ENCODE peak calls at places on chromosomes 13 and 19, in five cellular contexts. X, J, T, W and O are unnamed samples.

GRCh38 chr19:49335071-49335783 is at the start of gene CD37:
- DNase-seq in W (peak; percentile 65), X (no peak), J (no peak), T (no peak), O (no peak)

GRCh38 chr13:111017755-111018487 is 97.2 kb upstream of the ARHGEF7 start:
- DNase-seq in W (no peak), X (no peak), T (no peak), J (no peak), O (no peak)

GRCh38 chr19:41309225-41310030 is 544 bp upstream of the CCDC97 start:
- DNase-seq in W (peak; percentile 36), T (no peak), X (no peak), J (peak; percentile 33), O (no peak)

GRCh38 chr19:40466219-40467006 is at the start of gene SPTBN4:
- DNase-seq in X (no peak), J (no peak), T (no peak), W (no peak), O (no peak)

GRCh38 chr19:29119582-29119981 is 93.4 kb downstream of the UQCRFS1 start:
- DNase-seq in J (no peak), T (no peak), X (no peak), W (no peak), O (no peak)

GRCh38 chr13:41026806-41027205 is 7.7 kb upstream of the ELF1 start:
- DNase-seq in X (no peak), T (no peak), J (no peak), W (no peak), O (no peak)

GRCh38 chr13:21672811-21673591 is 2.1 kb downstream of the FGF9 start:
- DNase-seq in T (no peak), J (no peak), W (no peak), X (no peak), O (no peak)

GRCh38 chr13:97116754-97117153 is 105.4 kb upstream of the MBNL2 start:
- DNase-seq in X (no peak), J (peak; percentile 69), T (no peak), W (no peak), O (peak; percentile 65)

GRCh38 chr13:68190826-68191225 is 960.7 kb upstream of the PCDH9 start:
- DNase-seq in X (peak; percentile 56), T (no peak), W (no peak), J (no peak), O (no peak)

GRCh38 chr19:28701491-28701890 is 511.5 kb downstream of the UQCRFS1 start:
- DNase-seq in X (no peak), W (no peak), J (no peak), T (no peak), O (no peak)

GRCh38 chr19:13078897-13079541 is 23.6 kb downstream of the LYL1 start:
- DNase-seq in T (no peak), J (no peak), X (no peak), W (no peak), O (no peak)

GRCh38 chr13:22893149-22893548 is 287.6 kb upstream of the SGCG start:
- DNase-seq in W (no peak), J (no peak), X (no peak), T (no peak), O (no peak)

GRCh38 chr13:54614729-54615128 is 1586.1 kb downstream of the OLFM4 start:
- DNase-seq in J (no peak), W (no peak), X (no peak), T (no peak), O (no peak)

GRCh38 chr19:53621885-53622710 is 9.7 kb upstream of the DPRX start:
- DNase-seq in X (no peak), T (no peak), W (no peak), J (no peak), O (no peak)

GRCh38 chr13:73505487-73505886 is 446.7 kb downstream of the KLF5 start:
- DNase-seq in T (no peak), J (no peak), X (no peak), W (no peak), O (no peak)

DNA sequence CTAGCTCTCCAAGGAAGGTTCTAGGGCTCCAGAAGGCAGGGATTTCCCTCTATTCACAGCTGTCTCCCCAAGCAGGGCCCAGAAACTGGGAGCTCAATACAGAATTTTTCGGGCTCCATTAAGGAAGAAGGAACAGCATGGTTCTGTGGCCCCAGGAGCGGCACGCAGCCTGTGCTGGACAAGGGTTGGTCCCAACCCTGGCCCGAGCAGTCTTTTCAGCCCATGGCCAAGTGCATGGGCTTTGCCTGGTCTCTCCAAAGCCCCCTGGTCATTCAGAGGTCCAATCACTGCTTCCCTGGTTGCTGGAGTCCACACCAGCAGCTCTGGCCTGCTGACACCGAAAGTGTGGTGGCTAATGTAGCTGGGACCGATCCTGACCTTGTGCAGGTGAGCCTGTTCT is 6.6 kb upstream of the PRKD2 start:
- DNase-seq in T (no peak), X (no peak), J (no peak), W (no peak), O (no peak)
- H3K9ac ChIP-seq in T (no peak overlapping the region), X (no peak overlapping the region), J (no peak overlapping the region), W (peak overlapping the region; percentile 39), O (no peak overlapping the region)

GRCh38 chr19:38616265-38616664 is 1.5 kb downstream of the MAP4K1 start:
- DNase-seq in J (no peak), X (no peak), W (no peak), T (no peak), O (no peak)
- TF ChIP-seq POLR2A in J (no peak), X (no peak), W (no peak), T (no peak), O (no peak)

DNA sequence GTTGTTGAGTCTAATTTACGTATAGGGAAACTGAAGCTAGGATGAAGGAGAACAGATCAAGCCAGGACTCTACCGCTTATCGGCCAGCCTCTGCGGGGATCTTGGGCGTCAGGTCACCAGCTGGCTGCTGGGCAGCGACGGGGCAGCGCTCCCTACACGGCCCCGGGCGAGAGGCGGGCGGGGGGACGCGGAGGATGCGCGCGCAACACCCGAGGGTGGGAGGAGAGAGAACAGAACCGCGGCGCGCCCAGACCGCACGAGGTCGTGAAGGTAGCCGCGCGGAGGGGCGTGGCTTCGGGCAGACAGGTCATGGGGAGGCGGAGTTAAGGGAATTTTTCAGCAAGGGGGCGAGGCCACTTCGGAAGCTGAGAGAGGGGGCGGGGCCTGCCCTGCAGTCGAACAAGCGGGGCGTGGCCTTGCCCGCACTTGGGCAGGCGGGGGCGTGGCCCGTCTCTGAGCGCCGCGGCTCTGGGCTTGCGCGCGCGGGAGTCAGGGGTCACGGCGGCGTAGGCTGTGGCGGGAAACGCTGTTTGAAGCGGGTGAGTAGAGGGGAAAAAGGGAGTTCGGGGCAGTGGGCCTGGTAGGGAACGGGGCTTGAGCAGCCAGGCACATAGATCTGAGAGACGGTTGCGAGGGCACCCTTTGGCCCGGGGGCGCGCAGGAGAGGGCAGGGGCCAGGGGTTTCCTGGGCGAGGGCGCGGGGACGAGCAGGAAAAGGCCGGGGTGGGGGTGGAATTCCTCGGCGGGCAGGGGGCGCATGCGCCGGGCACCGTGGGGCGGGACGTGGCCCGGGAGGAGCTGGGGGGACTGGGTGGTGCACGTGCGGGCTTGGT is at the start of gene POLD1:
- DNase-seq in T (peak; percentile 98), X (peak; percentile 97), W (peak; percentile 99), J (peak; percentile 99), O (peak; percentile 96)
- H2AFZ ChIP-seq in T (peak within 1 kb of the TSS; percentile 48), X (no peak within 1 kb of the TSS), W (peak within 1 kb of the TSS; percentile 88), J (peak within 1 kb of the TSS; percentile 71), O (peak within 1 kb of the TSS; percentile 88)

DNA sequence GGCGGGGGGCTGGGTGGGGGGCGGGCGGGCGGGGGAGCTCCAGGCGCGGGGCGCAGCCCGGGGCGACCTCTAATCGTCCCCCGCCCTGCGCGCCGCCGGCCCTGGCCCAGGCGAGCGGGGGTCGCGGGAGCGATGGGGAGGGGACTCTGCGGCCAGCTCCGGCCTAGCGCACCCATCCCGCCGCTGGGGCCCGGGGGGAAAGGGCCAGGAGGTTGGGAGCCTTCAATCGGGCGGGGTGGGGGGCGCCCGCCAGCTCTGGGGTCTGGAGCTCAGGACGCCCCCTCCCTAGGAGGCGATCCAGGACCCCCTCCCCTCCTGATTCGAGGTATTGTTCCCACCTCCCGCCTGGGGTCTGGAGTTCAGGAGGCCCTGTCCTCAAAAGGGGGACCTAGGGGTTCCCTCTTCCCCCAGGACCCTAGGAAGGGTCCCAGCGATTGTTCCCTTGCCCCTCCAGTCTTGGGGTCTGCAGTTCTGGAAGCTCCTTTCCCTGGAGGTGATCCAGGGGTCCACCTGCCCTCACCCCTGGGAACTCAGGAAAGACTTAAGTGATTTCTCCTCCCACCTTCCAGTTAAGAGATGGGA is 469 bp downstream of the ZNF358 start:
- DNase-seq in J (no peak), T (no peak), W (no peak), X (no peak), O (no peak)
- H3K9ac ChIP-seq in J (peak overlapping the region; percentile 82), T (peak overlapping the region; percentile 70), W (peak overlapping the region; percentile 90), X (peak overlapping the region; percentile 49), O (peak overlapping the region; percentile 94)

DNA sequence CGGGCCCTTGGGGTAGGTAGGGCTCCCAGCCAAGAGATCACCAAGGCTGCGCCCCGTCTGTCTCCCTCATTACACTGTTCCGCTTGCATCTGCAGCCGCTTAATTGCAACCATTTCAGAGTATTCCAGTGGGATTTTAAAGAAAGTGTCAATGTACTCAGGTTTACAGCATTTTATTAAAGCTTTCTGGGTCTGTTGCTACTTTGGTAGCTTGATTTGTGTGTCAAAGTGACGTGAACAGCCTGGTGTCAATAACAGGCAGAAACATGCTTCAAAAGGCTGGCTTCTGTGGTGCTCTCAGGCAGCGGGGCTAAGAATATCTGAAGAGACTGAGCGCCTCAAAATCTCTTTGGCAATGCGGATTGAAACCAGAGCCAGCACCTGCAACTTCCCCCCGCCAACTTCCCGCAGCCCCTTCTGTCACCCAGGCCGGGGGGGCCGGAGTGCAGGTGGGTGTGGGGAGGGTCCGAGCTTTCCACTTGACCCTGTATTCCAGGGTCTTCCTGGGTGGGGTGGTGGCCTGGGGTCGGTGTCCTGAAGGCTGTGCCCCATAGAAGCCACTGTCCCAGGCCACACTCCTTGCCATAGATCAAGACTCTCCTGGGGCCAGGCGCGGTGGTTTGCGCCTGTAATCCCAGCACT is 81.2 kb downstream of the KDM4B start:
- DNase-seq in W (no peak), J (no peak), X (no peak), T (no peak), O (no peak)
- TF ChIP-seq POLR2A in W (no peak), J (no peak), X (no peak), T (no peak), O (no peak)